ENCODE peak calls at places on chromosomes 16 and 17, in six cellular contexts. One of them, this sample, is unnamed.

GRCh38 chr17:50817142-50817751 is 18.1 kb upstream of the WFIKKN2 start:
- DNase-seq in K562: peak
- DNase-seq in HL-60: no peak
- DNase-seq in GM12878: no peak
- DNase-seq in SK-N-SH: peak
- DNase-seq in H1: no peak
- DNase-seq in this sample: no peak

GRCh38 chr16:11797957-11798299 is 870 bp upstream of the ZC3H7A start:
- DNase-seq in K562: peak
- DNase-seq in HL-60: peak
- DNase-seq in GM12878: no peak
- DNase-seq in SK-N-SH: peak
- DNase-seq in H1: no peak
- DNase-seq in this sample: no peak

GRCh38 chr16:12482821-12483220 is 320.9 kb downstream of the CPPED1 start:
- DNase-seq in K562: no peak
- DNase-seq in HL-60: no peak
- DNase-seq in GM12878: no peak
- DNase-seq in SK-N-SH: no peak
- DNase-seq in H1: no peak
- DNase-seq in this sample: no peak

GRCh38 chr17:44002141-44002848 is 2.1 kb upstream of the NAGS start:
- DNase-seq in K562: no peak
- DNase-seq in HL-60: no peak
- DNase-seq in GM12878: no peak
- DNase-seq in SK-N-SH: no peak
- DNase-seq in H1: no peak
- DNase-seq in this sample: peak

GRCh38 chr17:36532435-36532975 is 2.2 kb downstream of the MYO19 start:
- DNase-seq in K562: no peak
- DNase-seq in HL-60: no peak
- DNase-seq in GM12878: no peak
- DNase-seq in SK-N-SH: no peak
- DNase-seq in H1: no peak
- DNase-seq in this sample: no peak

GRCh38 chr17:75610103-75610984 is 22.7 kb downstream of the MYO15B start:
- DNase-seq in K562: no peak
- DNase-seq in HL-60: no peak
- DNase-seq in GM12878: no peak
- DNase-seq in SK-N-SH: no peak
- DNase-seq in H1: no peak
- DNase-seq in this sample: peak

GRCh38 chr17:4675791-4676190 is 28.1 kb downstream of the PELP1 start:
- DNase-seq in K562: no peak
- DNase-seq in HL-60: no peak
- DNase-seq in GM12878: no peak
- DNase-seq in SK-N-SH: no peak
- DNase-seq in H1: no peak
- DNase-seq in this sample: no peak

GRCh38 chr17:77363821-77364361 is 223.1 kb downstream of the SEC14L1 start:
- DNase-seq in K562: peak
- DNase-seq in HL-60: no peak
- DNase-seq in GM12878: no peak
- DNase-seq in SK-N-SH: peak
- DNase-seq in H1: no peak
- DNase-seq in this sample: peak

GRCh38 chr16:88264641-88265285 is 118.0 kb upstream of the ZNF469 start:
- DNase-seq in K562: peak
- DNase-seq in HL-60: peak
- DNase-seq in GM12878: peak
- DNase-seq in SK-N-SH: no peak
- DNase-seq in H1: peak
- DNase-seq in this sample: peak

GRCh38 chr17:79224476-79224875 is 149.9 kb downstream of the ENGASE start:
- DNase-seq in K562: no peak
- DNase-seq in HL-60: no peak
- DNase-seq in GM12878: no peak
- DNase-seq in SK-N-SH: peak
- DNase-seq in H1: no peak
- DNase-seq in this sample: no peak

GRCh38 chr16:15811416-15811777 is 45.4 kb downstream of the MYH11 start:
- DNase-seq in K562: no peak
- DNase-seq in HL-60: no peak
- DNase-seq in GM12878: no peak
- DNase-seq in SK-N-SH: no peak
- DNase-seq in H1: no peak
- DNase-seq in this sample: no peak

GRCh38 chr16:11329891-11330290 is 15.4 kb upstream of the RMI2 start:
- DNase-seq in K562: no peak
- DNase-seq in HL-60: no peak
- DNase-seq in GM12878: no peak
- DNase-seq in SK-N-SH: no peak
- DNase-seq in H1: no peak
- DNase-seq in this sample: no peak

GRCh38 chr16:29198731-29199521 is 207.6 kb downstream of the NPIPB11 start:
- DNase-seq in K562: no peak
- DNase-seq in HL-60: no peak
- DNase-seq in GM12878: no peak
- DNase-seq in SK-N-SH: no peak
- DNase-seq in H1: no peak
- DNase-seq in this sample: no peak

GRCh38 chr17:5422505-5422904 is 2.5 kb downstream of the RPAIN start:
- DNase-seq in K562: no peak
- DNase-seq in HL-60: no peak
- DNase-seq in GM12878: no peak
- DNase-seq in SK-N-SH: no peak
- DNase-seq in H1: no peak
- DNase-seq in this sample: peak

GRCh38 chr16:19696312-19696711 is 21.7 kb downstream of the KNOP1 start:
- DNase-seq in K562: peak
- DNase-seq in HL-60: peak
- DNase-seq in GM12878: no peak
- DNase-seq in SK-N-SH: no peak
- DNase-seq in H1: no peak
- DNase-seq in this sample: no peak

GRCh38 chr17:74176546-74177001 is 26.9 kb upstream of the RPL38 start:
- DNase-seq in K562: peak
- DNase-seq in HL-60: peak
- DNase-seq in GM12878: no peak
- DNase-seq in SK-N-SH: peak
- DNase-seq in H1: peak
- DNase-seq in this sample: peak

GRCh38 chr17:77666881-77667395 is 291.6 kb upstream of the TNRC6C start:
- DNase-seq in K562: no peak
- DNase-seq in HL-60: peak
- DNase-seq in GM12878: no peak
- DNase-seq in SK-N-SH: no peak
- DNase-seq in H1: no peak
- DNase-seq in this sample: no peak

GRCh38 chr17:27535975-27536374 is 79.7 kb downstream of the KSR1 start:
- DNase-seq in K562: no peak
- DNase-seq in HL-60: no peak
- DNase-seq in GM12878: no peak
- DNase-seq in SK-N-SH: no peak
- DNase-seq in H1: no peak
- DNase-seq in this sample: no peak

GRCh38 chr16:57306676-57307341 is 22.3 kb upstream of the PLLP start:
- DNase-seq in K562: no peak
- DNase-seq in HL-60: no peak
- DNase-seq in GM12878: no peak
- DNase-seq in SK-N-SH: no peak
- DNase-seq in H1: no peak
- DNase-seq in this sample: no peak

GRCh38 chr17:64455993-64456885 is 7.3 kb downstream of the MILR1 start:
- DNase-seq in K562: no peak
- DNase-seq in HL-60: peak
- DNase-seq in GM12878: no peak
- DNase-seq in SK-N-SH: no peak
- DNase-seq in H1: no peak
- DNase-seq in this sample: no peak

GRCh38 chr17:32161506-32162365 is 19.4 kb downstream of the RHOT1 start:
- DNase-seq in K562: no peak
- DNase-seq in HL-60: no peak
- DNase-seq in GM12878: no peak
- DNase-seq in SK-N-SH: no peak
- DNase-seq in H1: no peak
- DNase-seq in this sample: no peak

GRCh38 chr17:28926366-28926765 is 23.5 kb upstream of the DHRS13 start:
- DNase-seq in K562: no peak
- DNase-seq in HL-60: peak
- DNase-seq in GM12878: no peak
- DNase-seq in SK-N-SH: no peak
- DNase-seq in H1: no peak
- DNase-seq in this sample: no peak

GRCh38 chr17:41614098-41614497 is 1.5 kb upstream of the KRT16 start:
- DNase-seq in K562: no peak
- DNase-seq in HL-60: no peak
- DNase-seq in GM12878: no peak
- DNase-seq in SK-N-SH: no peak
- DNase-seq in H1: no peak
- DNase-seq in this sample: no peak

GRCh38 chr17:68513932-68514331 is 1.7 kb downstream of the PRKAR1A start:
- DNase-seq in K562: no peak
- DNase-seq in HL-60: no peak
- DNase-seq in GM12878: no peak
- DNase-seq in SK-N-SH: no peak
- DNase-seq in H1: no peak
- DNase-seq in this sample: no peak

DNA sequence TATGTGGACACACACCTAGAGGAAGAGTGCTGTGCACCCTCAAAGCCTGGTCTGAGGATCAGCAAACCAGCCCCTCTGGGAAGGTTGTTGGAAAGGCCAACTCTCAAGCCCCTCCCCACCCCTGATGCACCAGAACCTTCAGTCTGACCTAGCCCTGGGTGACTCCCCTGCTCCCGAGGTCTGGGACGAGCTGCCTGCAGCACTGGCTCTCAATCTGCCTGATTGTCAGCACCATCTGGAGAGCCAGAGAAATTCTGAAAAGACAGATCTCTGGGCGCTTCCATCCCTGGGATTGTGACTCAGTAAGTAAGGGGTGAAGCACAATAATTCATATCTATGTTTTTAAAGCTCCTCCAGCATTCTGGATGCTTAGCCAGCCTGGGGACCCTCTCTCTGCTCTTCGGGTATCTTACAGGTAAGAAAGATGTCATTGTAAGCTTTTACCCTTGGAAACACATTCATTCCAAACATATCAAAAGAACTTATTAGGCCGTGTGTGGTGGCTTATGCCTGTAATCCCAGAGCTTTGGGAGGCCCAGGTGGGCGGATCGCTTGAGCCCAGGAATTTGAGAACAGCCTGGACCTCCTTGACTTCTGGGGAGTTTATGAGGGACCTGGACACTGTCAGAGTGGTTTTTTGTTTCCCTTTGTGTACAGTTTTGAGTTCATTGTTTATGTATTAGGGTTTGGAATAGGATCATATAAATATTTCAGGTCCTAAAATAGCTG is 147.5 kb downstream of the KCNJ12 start:
- DNase-seq in K562: no peak
- DNase-seq in HL-60: no peak
- DNase-seq in GM12878: no peak
- DNase-seq in SK-N-SH: peak
- DNase-seq in H1: no peak
- DNase-seq in this sample: no peak
- TF ChIP-seq GABPA in K562: no peak
- TF ChIP-seq GABPA in HL-60: no peak
- TF ChIP-seq GABPA in GM12878: no peak
- TF ChIP-seq GABPA in SK-N-SH: no peak
- TF ChIP-seq GABPA in H1: no peak
- TF ChIP-seq GABPA in this sample: no peak

GRCh38 chr16:24846548-24847357 is 990 bp downstream of the SLC5A11 start:
- DNase-seq in K562: peak
- DNase-seq in HL-60: no peak
- DNase-seq in GM12878: no peak
- DNase-seq in SK-N-SH: no peak
- DNase-seq in H1: no peak
- DNase-seq in this sample: no peak
- TF ChIP-seq GABPA in K562: no peak
- TF ChIP-seq GABPA in HL-60: no peak
- TF ChIP-seq GABPA in GM12878: no peak
- TF ChIP-seq GABPA in SK-N-SH: no peak
- TF ChIP-seq GABPA in H1: no peak
- TF ChIP-seq GABPA in this sample: no peak

DNA sequence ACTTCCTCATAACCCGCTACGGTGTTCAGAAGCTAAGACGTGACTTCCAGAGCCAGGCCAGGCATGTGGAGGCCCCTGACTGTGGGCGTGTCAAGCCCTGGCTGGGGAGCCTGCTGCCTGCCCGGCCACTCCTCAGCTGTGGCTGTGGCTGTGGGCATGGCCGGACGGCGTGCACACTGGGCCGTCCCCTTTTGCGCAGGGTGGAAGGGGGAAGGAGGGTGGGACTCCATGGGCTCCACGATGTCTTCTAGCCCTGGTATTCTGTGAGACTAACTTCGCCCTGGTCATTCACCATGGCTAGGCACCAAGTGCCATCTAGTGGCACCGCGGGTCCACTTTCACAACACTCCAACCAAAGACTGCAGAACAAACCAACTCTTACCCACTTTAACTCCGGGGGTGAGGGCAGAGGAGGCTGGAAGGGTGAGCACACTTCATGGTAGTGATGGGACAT is 67.9 kb downstream of the N4BP1 start:
- DNase-seq in K562: no peak
- DNase-seq in HL-60: peak
- DNase-seq in GM12878: no peak
- DNase-seq in SK-N-SH: peak
- DNase-seq in H1: no peak
- DNase-seq in this sample: no peak
- TF ChIP-seq GABPA in K562: no peak
- TF ChIP-seq GABPA in HL-60: no peak
- TF ChIP-seq GABPA in GM12878: no peak
- TF ChIP-seq GABPA in SK-N-SH: no peak
- TF ChIP-seq GABPA in H1: no peak
- TF ChIP-seq GABPA in this sample: no peak

GRCh38 chr17:61782683-61783082 is 80.6 kb downstream of the BRIP1 start:
- DNase-seq in K562: no peak
- DNase-seq in HL-60: no peak
- DNase-seq in GM12878: no peak
- DNase-seq in SK-N-SH: no peak
- DNase-seq in H1: no peak
- DNase-seq in this sample: no peak

GRCh38 chr17:61786088-61786487 is 77.2 kb downstream of the BRIP1 start:
- DNase-seq in K562: no peak
- DNase-seq in HL-60: no peak
- DNase-seq in GM12878: no peak
- DNase-seq in SK-N-SH: no peak
- DNase-seq in H1: no peak
- DNase-seq in this sample: no peak

GRCh38 chr17:61784510-61784909 is 78.8 kb downstream of the BRIP1 start:
- DNase-seq in K562: no peak
- DNase-seq in HL-60: no peak
- DNase-seq in GM12878: no peak
- DNase-seq in SK-N-SH: no peak
- DNase-seq in H1: no peak
- DNase-seq in this sample: no peak

GRCh38 chr17:61783556-61784304 is 79.6 kb downstream of the BRIP1 start:
- DNase-seq in K562: no peak
- DNase-seq in HL-60: no peak
- DNase-seq in GM12878: peak
- DNase-seq in SK-N-SH: no peak
- DNase-seq in H1: no peak
- DNase-seq in this sample: no peak

GRCh38 chr17:61783120-61783519 is 80.2 kb downstream of the BRIP1 start:
- DNase-seq in K562: no peak
- DNase-seq in HL-60: no peak
- DNase-seq in GM12878: no peak
- DNase-seq in SK-N-SH: no peak
- DNase-seq in H1: no peak
- DNase-seq in this sample: no peak
- TF ChIP-seq GABPA in K562: no peak
- TF ChIP-seq GABPA in HL-60: no peak
- TF ChIP-seq GABPA in GM12878: no peak
- TF ChIP-seq GABPA in SK-N-SH: no peak
- TF ChIP-seq GABPA in H1: no peak
- TF ChIP-seq GABPA in this sample: no peak